ENCODE peak calls at places on chromosomes 13 and 19, in eight cellular contexts. E is uterus, P is fibroblast of the aortic adventitia, L is fibroblast of pulmonary artery, V is fibroblast of villous mesenchyme, C is lower leg skin, Z is A673, D is left ventricle myocardium inferior. W is an unnamed sample.

GRCh38 chr13:83153833-83154232 is 728.4 kb downstream of the SLITRK1 start:
- DNase-seq in V (no peak), P (no peak), Z (no peak), L (peak; percentile 8), C (no peak), E (no peak), D (no peak), W (no peak)

GRCh38 chr13:46605824-46606554 is 53.0 kb downstream of the LRCH1 start:
- DNase-seq in Z (no peak), L (no peak), P (no peak), V (no peak), D (no peak), C (no peak), E (no peak), W (no peak)

GRCh38 chr13:113109151-113110047 is 3.8 kb downstream of the F7 start:
- DNase-seq in L (no peak), E (no peak), D (peak; percentile 13), C (no peak), P (no peak), Z (no peak), V (no peak), W (no peak)

GRCh38 chr13:52695856-52696255 is 43.2 kb downstream of the SUGT1 start:
- DNase-seq in D (no peak), P (peak; percentile 30), L (peak; percentile 42), C (no peak), V (peak; percentile 65), Z (no peak), E (no peak), W (peak; percentile 84)

GRCh38 chr19:45476349-45476717 is 8.5 kb downstream of the FOSB start:
- DNase-seq in D (no peak), P (no peak), V (no peak), Z (no peak), E (no peak), L (peak; percentile 59), C (no peak), W (no peak)

GRCh38 chr19:50875795-50876422 is 2.7 kb downstream of the KLK2 start:
- DNase-seq in C (no peak), P (no peak), E (no peak), L (no peak), Z (no peak), V (no peak), D (no peak), W (no peak)

GRCh38 chr13:44078806-44079378 is 199.2 kb downstream of the LACC1 start:
- DNase-seq in C (no peak), P (no peak), Z (no peak), D (no peak), L (no peak), E (no peak), V (no peak), W (no peak)

GRCh38 chr13:62320129-62320724 is 904.6 kb upstream of the PCDH20 start:
- DNase-seq in C (no peak), E (no peak), P (peak; percentile 5), Z (peak; percentile 70), D (no peak), L (peak; percentile 76), V (peak; percentile 26), W (peak; percentile 49)

GRCh38 chr19:3611841-3612240 is 5.2 kb upstream of the TBXA2R start:
- DNase-seq in C (no peak), V (no peak), E (no peak), Z (no peak), P (no peak), D (no peak), L (no peak), W (no peak)

DNA sequence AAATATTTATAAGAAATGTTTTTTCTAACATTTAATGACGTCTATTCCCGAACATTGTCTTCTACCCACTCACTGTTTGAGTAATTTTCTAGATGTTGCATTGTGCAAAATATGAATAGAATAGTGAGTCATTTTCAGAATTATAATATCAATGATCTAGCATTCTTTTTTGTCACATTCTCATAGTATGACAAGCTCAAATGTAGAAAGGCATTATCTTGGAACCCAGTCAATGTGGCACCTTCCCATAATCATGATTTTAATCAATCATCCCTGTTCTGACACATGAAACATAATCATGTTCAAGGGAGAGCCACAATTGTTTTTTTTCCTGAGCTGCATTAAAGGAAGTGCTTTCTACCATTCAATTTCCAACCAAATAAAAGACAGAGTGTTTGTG is 265.8 kb downstream of the OXGR1 start:
- DNase-seq in P (peak; percentile 12), V (no peak), E (no peak), C (no peak), D (no peak), L (peak; percentile 25), Z (no peak), W (no peak)
- H3K4me3 ChIP-seq in P (no peak overlapping the region), V (no peak overlapping the region), E (no peak overlapping the region), C (no peak overlapping the region), D (no peak overlapping the region), L (no peak overlapping the region), Z (no peak overlapping the region), W (no peak overlapping the region)

GRCh38 chr19:39145180-39145953 is 19.8 kb downstream of the PAK4 start:
- DNase-seq in Z (no peak), E (no peak), L (no peak), C (no peak), D (no peak), V (no peak), P (no peak), W (no peak)

GRCh38 chr19:39146091-39146490 is 20.5 kb downstream of the PAK4 start:
- DNase-seq in V (no peak), P (no peak), E (no peak), C (no peak), L (no peak), D (no peak), Z (no peak), W (no peak)

GRCh38 chr19:39146686-39147450 is 21.3 kb downstream of the PAK4 start:
- DNase-seq in Z (no peak), P (no peak), V (no peak), L (no peak), C (no peak), D (no peak), E (no peak), W (no peak)

GRCh38 chr19:39148939-39149529 is 23.4 kb downstream of the PAK4 start:
- DNase-seq in P (no peak), E (no peak), Z (no peak), D (no peak), L (no peak), C (no peak), V (no peak), W (no peak)

GRCh38 chr19:39147480-39147879 is 21.9 kb downstream of the PAK4 start:
- DNase-seq in Z (no peak), D (no peak), E (no peak), C (no peak), V (no peak), L (no peak), P (no peak), W (no peak)
- H3K4me3 ChIP-seq in Z (no peak overlapping the region), D (no peak overlapping the region), E (no peak overlapping the region), C (no peak overlapping the region), V (no peak overlapping the region), L (no peak overlapping the region), P (no peak overlapping the region), W (no peak overlapping the region)

GRCh38 chr19:28494466-28494865 is 718.5 kb downstream of the UQCRFS1 start:
- DNase-seq in C (no peak), V (no peak), D (no peak), P (no peak), Z (no peak), L (no peak), E (no peak), W (no peak)

GRCh38 chr19:28492616-28493015 is 720.3 kb downstream of the UQCRFS1 start:
- DNase-seq in P (no peak), Z (no peak), D (no peak), L (no peak), E (no peak), V (no peak), C (no peak), W (no peak)

GRCh38 chr19:28495046-28495445 is 717.9 kb downstream of the UQCRFS1 start:
- DNase-seq in V (no peak), P (peak; percentile 79), E (no peak), L (peak; percentile 18), Z (no peak), C (no peak), D (no peak), W (no peak)

GRCh38 chr19:28492201-28492600 is 720.8 kb downstream of the UQCRFS1 start:
- DNase-seq in P (no peak), E (no peak), V (no peak), D (no peak), L (no peak), C (no peak), Z (no peak), W (no peak)

DNA sequence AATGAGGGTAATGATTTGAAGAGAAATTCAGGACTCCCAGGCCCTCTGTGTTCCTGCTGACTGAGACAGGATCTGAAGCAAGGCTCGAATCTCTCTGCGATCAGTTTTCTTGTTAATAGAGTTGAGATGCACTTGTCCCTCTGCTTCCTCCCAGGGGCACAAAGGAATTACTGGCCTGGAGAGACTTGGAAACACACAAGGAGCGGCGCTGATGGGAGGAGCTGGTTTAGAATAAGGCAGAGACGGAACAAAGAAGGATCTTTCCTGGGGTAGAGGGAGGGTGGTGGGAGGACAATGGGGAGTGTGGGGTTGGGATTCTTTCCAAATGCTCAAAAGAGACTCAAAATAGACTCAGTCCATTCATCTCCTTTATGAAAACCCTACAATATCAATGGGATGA is 719.1 kb downstream of the UQCRFS1 start:
- DNase-seq in V (no peak), P (no peak), D (no peak), Z (no peak), C (no peak), E (no peak), L (no peak), W (no peak)
- H3K4me3 ChIP-seq in V (no peak overlapping the region), P (no peak overlapping the region), D (no peak overlapping the region), Z (no peak overlapping the region), C (no peak overlapping the region), E (no peak overlapping the region), L (no peak overlapping the region), W (no peak overlapping the region)

DNA sequence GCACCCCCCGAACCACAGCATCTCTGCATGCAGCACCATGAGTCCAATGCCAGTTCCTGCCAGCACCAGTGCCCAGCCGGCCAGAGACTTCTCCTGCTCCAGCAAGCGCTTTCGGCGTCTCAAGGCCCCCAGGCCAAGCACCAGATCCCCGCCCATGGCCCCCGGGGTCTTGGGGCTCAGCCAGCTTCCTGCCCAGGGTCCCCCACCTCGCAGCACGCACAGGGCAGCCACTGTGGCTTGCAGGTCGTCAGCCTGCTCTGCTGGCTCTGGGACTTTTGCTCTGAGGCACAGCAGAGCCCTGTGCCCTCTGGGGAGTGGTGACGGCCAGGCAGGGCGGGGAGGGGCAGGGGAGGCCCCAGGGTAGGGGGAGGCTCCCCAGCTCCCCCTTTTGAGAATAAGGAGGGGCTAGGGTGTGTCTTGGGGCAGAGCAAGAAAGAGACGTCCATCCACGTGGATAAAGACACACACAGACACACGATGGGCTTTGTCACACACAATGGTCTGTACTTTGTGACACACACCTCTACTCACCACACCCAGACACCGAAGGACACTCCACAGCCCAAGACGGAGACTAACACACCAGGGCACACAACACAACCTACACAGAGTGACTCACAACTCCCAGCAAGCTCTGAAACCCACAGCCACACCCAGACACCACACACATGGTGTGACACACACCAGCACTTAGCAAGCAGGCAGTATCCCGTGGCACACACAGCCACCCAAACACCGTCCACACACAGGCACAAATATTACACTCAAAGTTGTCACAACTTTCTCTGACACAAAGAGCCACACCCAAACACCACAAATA is at the start of gene KCNN4:
- DNase-seq in E (no peak), C (no peak), L (peak; percentile 19), V (peak; percentile 25), D (no peak), Z (no peak), P (peak; percentile 58), W (peak; percentile 87)
- H3K4me3 ChIP-seq in E (no peak within 1 kb of the TSS), C (no peak within 1 kb of the TSS), L (no peak within 1 kb of the TSS), V (no peak within 1 kb of the TSS), D (no peak within 1 kb of the TSS), Z (no peak within 1 kb of the TSS), P (peak within 1 kb of the TSS; percentile 59), W (no peak within 1 kb of the TSS)